ENCODE peak calls at places on chromosomes 16 and 17, in six cellular contexts. U is endothelial cell of umbilical vein, Q is B cell, Z is foreskin fibroblast, V is GM06990, W is cardiac muscle cell. I is an unnamed sample.

GRCh38 chr17:58786586-58787295 is 31.1 kb downstream of the PPM1E start:
- DNase-seq in Q (no peak), U (peak; percentile 46), W (peak; percentile 92), V (no peak), Z (peak; percentile 93), I (no peak)

GRCh38 chr16:49355923-49356665 is 17.5 kb upstream of the C16orf78 start:
- DNase-seq in W (no peak), Z (no peak), U (no peak), V (no peak), Q (no peak), I (no peak)

GRCh38 chr16:22120440-22120839 is 28.1 kb downstream of the VWA3A start:
- DNase-seq in V (no peak), Q (no peak), Z (no peak), U (no peak), W (no peak), I (no peak)

GRCh38 chr17:18368948-18369347 is 5.6 kb upstream of the SHMT1 start:
- DNase-seq in U (no peak), Q (no peak), Z (no peak), V (no peak), W (no peak), I (no peak)

GRCh38 chr16:77918792-77919707 is 103.3 kb upstream of the CLEC3A start:
- DNase-seq in Z (no peak), U (peak; percentile 67), V (no peak), Q (no peak), W (no peak), I (no peak)

GRCh38 chr16:23524886-23525285 is 14.6 kb upstream of the GGA2 start:
- DNase-seq in Z (no peak), W (no peak), Q (no peak), V (no peak), U (no peak), I (no peak)

GRCh38 chr17:83057793-83058477 is 21.5 kb upstream of the METRNL start:
- DNase-seq in V (no peak), Q (no peak), U (no peak), W (no peak), Z (no peak), I (no peak)

GRCh38 chr17:67024736-67025135 is 19.6 kb upstream of the CACNG1 start:
- DNase-seq in Z (no peak), Q (no peak), U (no peak), W (no peak), V (no peak), I (no peak)

GRCh38 chr17:3695723-3696411 is at the start of gene P2RX5:
- DNase-seq in U (peak; percentile 30), V (peak; percentile 85), W (peak; percentile 13), Z (peak; percentile 44), Q (peak; percentile 74), I (peak; percentile 86)

GRCh38 chr17:66567234-66568170 is 265.1 kb downstream of the PRKCA start:
- DNase-seq in U (peak; percentile 97), W (peak; percentile 91), Q (peak; percentile 66), V (peak; percentile 28), Z (peak; percentile 91), I (peak; percentile 78)

GRCh38 chr16:85229869-85230416 is 117.7 kb upstream of the CIBAR2 start:
- DNase-seq in Q (no peak), V (no peak), Z (no peak), W (no peak), U (no peak), I (no peak)

GRCh38 chr17:77054926-77055325 is 85.8 kb upstream of the SEC14L1 start:
- DNase-seq in Z (no peak), U (no peak), V (no peak), W (no peak), Q (no peak), I (no peak)

GRCh38 chr16:4882633-4883285 is 35.5 kb downstream of the UBN1 start:
- DNase-seq in U (no peak), W (peak; percentile 34), Z (peak; percentile 54), V (no peak), Q (no peak), I (no peak)

GRCh38 chr17:12959441-12959840 is 58.4 kb downstream of the ELAC2 start:
- DNase-seq in V (no peak), U (no peak), W (peak; percentile 45), Z (peak; percentile 22), Q (no peak), I (no peak)

GRCh38 chr16:27345201-27345600 is 31.4 kb downstream of the IL4R start:
- DNase-seq in V (no peak), Z (no peak), Q (no peak), W (no peak), U (no peak), I (no peak)

GRCh38 chr16:16036359-16036792 is 87.0 kb downstream of the ABCC1 start:
- DNase-seq in Z (no peak), Q (no peak), W (no peak), V (no peak), U (no peak), I (no peak)

GRCh38 chr17:44769230-44769629 is 10.4 kb downstream of the ADAM11 start:
- DNase-seq in Q (no peak), U (no peak), W (no peak), V (no peak), Z (no peak), I (no peak)

GRCh38 chr17:44765965-44766364 is 7.2 kb downstream of the ADAM11 start:
- DNase-seq in V (no peak), W (no peak), U (no peak), Z (no peak), Q (no peak), I (no peak)

GRCh38 chr17:44766409-44767038 is 7.7 kb downstream of the ADAM11 start:
- DNase-seq in V (no peak), W (no peak), U (no peak), Z (no peak), Q (no peak), I (no peak)

GRCh38 chr17:44768505-44769142 is 9.8 kb downstream of the ADAM11 start:
- DNase-seq in W (no peak), V (no peak), Q (no peak), Z (no peak), U (no peak), I (no peak)

DNA sequence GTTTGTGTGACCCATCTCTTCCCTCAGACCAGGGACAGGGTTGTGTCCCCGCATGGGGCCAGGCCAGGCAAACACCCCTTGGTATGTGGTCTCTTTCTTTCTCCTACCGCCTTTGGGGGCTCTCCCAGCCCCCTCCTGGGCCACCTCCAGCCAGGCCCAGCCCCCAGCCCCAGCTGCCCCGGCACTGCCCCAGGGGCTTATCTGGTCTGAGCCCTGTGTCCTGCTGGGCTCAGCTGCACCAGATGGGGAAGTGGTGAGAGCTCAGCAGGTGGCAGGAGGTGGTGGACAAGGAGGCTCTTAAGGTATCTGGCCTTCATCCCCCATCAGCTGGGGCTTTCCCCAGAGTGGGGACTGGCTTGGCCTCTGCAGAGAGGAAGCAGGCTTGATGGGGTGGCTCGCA is 8.7 kb downstream of the ADAM11 start:
- DNase-seq in U (no peak), W (no peak), V (no peak), Z (no peak), Q (no peak), I (peak; percentile 39)
- TF ChIP-seq CTCF in U (no peak), W (no peak), V (no peak), Z (no peak), Q (no peak), I (no peak)

DNA sequence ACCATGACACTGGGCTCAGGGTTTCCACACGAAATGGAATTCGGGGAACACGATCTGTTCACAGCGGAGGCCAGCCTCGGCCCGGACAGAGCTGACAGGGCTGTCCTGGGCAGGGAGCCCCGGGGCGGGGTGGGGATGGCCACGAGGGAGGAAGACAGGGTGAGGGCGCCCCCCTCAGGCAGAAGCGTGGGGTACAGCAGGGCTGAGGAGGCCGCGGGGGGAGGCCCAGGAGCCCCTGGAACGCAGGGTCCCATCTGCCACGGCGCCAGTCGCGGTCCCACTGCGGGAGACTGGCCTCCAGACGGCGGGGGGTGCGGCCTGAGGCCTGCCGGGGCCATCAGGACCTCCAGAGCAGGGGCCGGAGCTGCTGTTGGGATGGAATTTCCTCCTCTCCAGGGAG is 75.9 kb downstream of the LMF1 start:
- DNase-seq in W (no peak), U (no peak), Z (no peak), V (no peak), Q (no peak), I (no peak)
- TF ChIP-seq CTCF in W (no peak), U (no peak), Z (no peak), V (no peak), Q (no peak), I (no peak)

DNA sequence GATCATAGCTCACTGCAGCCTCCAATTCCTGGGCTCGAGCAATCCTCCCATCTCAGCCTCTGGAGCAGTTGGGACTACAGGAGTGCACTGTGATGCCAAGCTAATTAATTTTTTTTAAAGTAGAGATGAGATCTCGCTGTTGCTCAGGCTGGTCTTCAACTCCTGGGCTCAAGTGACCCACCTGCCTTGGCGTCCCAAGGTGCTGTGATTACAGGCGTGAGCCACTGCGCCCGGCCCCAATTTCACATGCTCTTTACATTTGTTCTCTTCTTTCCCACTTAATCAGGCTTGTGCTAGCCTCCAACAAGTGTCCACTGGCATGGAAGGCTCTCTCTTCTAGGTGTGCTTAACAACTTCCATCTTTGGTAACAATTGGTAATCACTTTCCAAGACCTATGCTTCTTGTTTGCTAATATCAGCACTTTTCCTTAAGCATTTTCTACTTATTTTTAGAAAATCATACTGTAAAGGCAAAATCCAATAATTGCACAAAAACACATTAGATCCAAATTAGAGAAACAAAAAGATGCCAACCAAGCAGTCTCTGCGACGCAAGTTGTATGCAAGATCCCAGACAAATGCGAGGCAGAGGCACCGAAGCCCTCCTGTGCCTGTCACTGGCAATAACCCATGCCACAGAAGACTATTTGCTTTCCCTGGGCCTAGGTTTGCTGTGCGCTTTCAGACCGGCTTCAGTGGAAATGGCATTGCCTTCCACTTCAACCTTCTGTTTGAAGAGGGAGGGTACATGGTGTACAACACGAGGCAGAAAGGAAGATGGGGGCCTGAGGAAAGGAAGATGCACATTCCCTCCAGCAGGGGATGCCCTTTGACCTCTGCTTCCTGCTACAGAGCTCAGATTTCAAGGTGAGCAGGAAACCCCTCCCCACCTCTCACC is 52.6 kb downstream of the NOS2 start:
- DNase-seq in U (no peak), W (no peak), Q (no peak), V (no peak), Z (no peak), I (no peak)
- TF ChIP-seq CTCF in U (peak; percentile 21), W (peak; percentile 32), Q (no peak), V (peak; percentile 39), Z (peak; percentile 6), I (peak; percentile 29)

DNA sequence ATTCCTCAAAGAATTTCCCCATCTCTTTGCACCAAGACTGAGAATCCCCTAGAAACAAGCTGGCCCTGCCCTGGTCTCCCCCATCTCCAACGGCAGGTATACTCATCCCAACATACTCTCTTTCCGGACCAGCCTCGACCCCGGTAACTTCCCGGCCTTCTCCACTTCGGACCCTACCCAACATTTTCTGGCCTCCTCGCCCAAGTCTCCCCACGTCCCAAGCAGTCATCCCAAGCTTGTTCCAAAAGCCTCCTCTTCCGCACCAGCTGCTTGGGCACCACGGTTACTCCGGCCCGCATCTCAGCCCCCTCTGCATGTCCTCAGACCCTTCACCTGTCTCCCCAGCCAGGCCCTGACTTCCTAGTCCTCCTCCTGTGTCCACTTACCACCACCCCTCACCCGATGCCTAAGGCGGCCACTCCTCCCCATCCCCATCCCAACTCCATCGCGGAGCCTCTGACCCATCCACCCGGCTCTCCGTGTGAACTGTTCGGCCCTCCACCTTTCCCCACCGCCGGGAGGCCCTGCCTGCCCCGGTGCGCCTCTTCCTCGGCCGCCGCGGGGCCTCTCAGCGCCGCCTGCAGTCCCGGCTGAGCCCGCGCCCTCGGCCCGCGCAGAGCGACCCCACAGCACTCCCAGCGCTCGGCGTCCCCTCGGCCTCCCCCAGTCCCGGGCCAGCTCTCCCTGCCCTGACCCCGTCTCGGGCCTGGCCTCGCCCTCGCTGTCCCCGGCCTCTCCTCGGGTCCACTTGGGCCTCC is 993 bp downstream of the PITPNA start:
- DNase-seq in V (peak; percentile 49), U (peak; percentile 24), Q (peak; percentile 69), W (peak; percentile 29), Z (peak; percentile 67), I (peak; percentile 48)
- TF ChIP-seq CTCF in V (peak; percentile 13), U (peak; percentile 40), Q (peak; percentile 36), W (peak; percentile 43), Z (peak; percentile 28), I (peak; percentile 26)

GRCh38 chr16:54645328-54645727 is 285.3 kb upstream of the IRX5 start:
- DNase-seq in Z (no peak), Q (no peak), V (no peak), W (no peak), U (no peak), I (no peak)
- TF ChIP-seq CTCF in Z (no peak), Q (no peak), V (no peak), W (no peak), U (no peak), I (no peak)